ENCODE peak calls at places on chromosomes 3 and 15, in ten cellular contexts. One of them, this sample, is unnamed.

GRCh38 chr3:146469206-146470017 is at the start of gene PLSCR2:
- DNase-seq in breast epithelium: peak; percentile 41
- DNase-seq in Panc1: no peak
- DNase-seq in endothelial cell: peak; percentile 22
- DNase-seq in GM13977: peak; percentile 88
- DNase-seq in WTC11: peak; percentile 86
- DNase-seq in fibroblast of mammary gland: peak; percentile 35
- DNase-seq in AG09309: no peak
- DNase-seq in ovary: peak; percentile 68
- DNase-seq in epithelial cell of esophagus: peak; percentile 23
- DNase-seq in this sample: peak; percentile 8

GRCh38 chr15:93485922-93486327 is 396.9 kb upstream of the RGMA start:
- DNase-seq in Panc1: no peak
- DNase-seq in fibroblast of mammary gland: no peak
- DNase-seq in breast epithelium: peak; percentile 31
- DNase-seq in WTC11: no peak
- DNase-seq in endothelial cell: no peak
- DNase-seq in GM13977: no peak
- DNase-seq in ovary: peak; percentile 48
- DNase-seq in AG09309: no peak
- DNase-seq in epithelial cell of esophagus: no peak
- DNase-seq in this sample: peak; percentile 35

GRCh38 chr15:90006217-90007088 is 5.3 kb downstream of the ZNF710 start:
- DNase-seq in Panc1: no peak
- DNase-seq in AG09309: no peak
- DNase-seq in fibroblast of mammary gland: no peak
- DNase-seq in ovary: no peak
- DNase-seq in WTC11: no peak
- DNase-seq in breast epithelium: no peak
- DNase-seq in epithelial cell of esophagus: no peak
- DNase-seq in endothelial cell: no peak
- DNase-seq in GM13977: no peak
- DNase-seq in this sample: no peak

GRCh38 chr3:178318957-178319528 is 217.2 kb upstream of the KCNMB2 start:
- DNase-seq in epithelial cell of esophagus: no peak
- DNase-seq in GM13977: no peak
- DNase-seq in AG09309: no peak
- DNase-seq in breast epithelium: no peak
- DNase-seq in ovary: no peak
- DNase-seq in endothelial cell: no peak
- DNase-seq in WTC11: no peak
- DNase-seq in fibroblast of mammary gland: no peak
- DNase-seq in Panc1: no peak
- DNase-seq in this sample: no peak

GRCh38 chr15:58329781-58330467 is 101.9 kb upstream of the LIPC start:
- DNase-seq in breast epithelium: peak; percentile 56
- DNase-seq in WTC11: no peak
- DNase-seq in endothelial cell: no peak
- DNase-seq in AG09309: no peak
- DNase-seq in Panc1: no peak
- DNase-seq in GM13977: no peak
- DNase-seq in epithelial cell of esophagus: peak; percentile 69
- DNase-seq in ovary: no peak
- DNase-seq in fibroblast of mammary gland: peak; percentile 22
- DNase-seq in this sample: peak; percentile 35

GRCh38 chr15:42232606-42233005 is 24.5 kb upstream of the VPS39 start:
- DNase-seq in GM13977: no peak
- DNase-seq in epithelial cell of esophagus: no peak
- DNase-seq in ovary: no peak
- DNase-seq in AG09309: no peak
- DNase-seq in breast epithelium: no peak
- DNase-seq in WTC11: no peak
- DNase-seq in endothelial cell: no peak
- DNase-seq in Panc1: no peak
- DNase-seq in fibroblast of mammary gland: no peak
- DNase-seq in this sample: no peak

GRCh38 chr15:39998511-39998910 is 40.5 kb downstream of the SRP14 start:
- DNase-seq in WTC11: no peak
- DNase-seq in GM13977: no peak
- DNase-seq in epithelial cell of esophagus: no peak
- DNase-seq in fibroblast of mammary gland: no peak
- DNase-seq in breast epithelium: no peak
- DNase-seq in AG09309: no peak
- DNase-seq in Panc1: no peak
- DNase-seq in ovary: no peak
- DNase-seq in endothelial cell: no peak
- DNase-seq in this sample: no peak

GRCh38 chr3:171813897-171814460 is 3.7 kb upstream of the PLD1 start:
- DNase-seq in GM13977: peak; percentile 46
- DNase-seq in epithelial cell of esophagus: no peak
- DNase-seq in AG09309: no peak
- DNase-seq in ovary: no peak
- DNase-seq in fibroblast of mammary gland: peak; percentile 84
- DNase-seq in breast epithelium: no peak
- DNase-seq in endothelial cell: no peak
- DNase-seq in Panc1: no peak
- DNase-seq in WTC11: no peak
- DNase-seq in this sample: no peak

GRCh38 chr3:105647047-105647446 is 221.8 kb downstream of the CBLB start:
- DNase-seq in fibroblast of mammary gland: peak; percentile 94
- DNase-seq in AG09309: peak; percentile 77
- DNase-seq in WTC11: no peak
- DNase-seq in breast epithelium: no peak
- DNase-seq in endothelial cell: no peak
- DNase-seq in epithelial cell of esophagus: peak; percentile 95
- DNase-seq in ovary: no peak
- DNase-seq in Panc1: peak; percentile 43
- DNase-seq in GM13977: no peak
- DNase-seq in this sample: peak; percentile 96

GRCh38 chr15:44861439-44861910 is 95.0 kb upstream of the TERB2 start:
- DNase-seq in breast epithelium: no peak
- DNase-seq in WTC11: no peak
- DNase-seq in Panc1: no peak
- DNase-seq in AG09309: no peak
- DNase-seq in fibroblast of mammary gland: no peak
- DNase-seq in ovary: no peak
- DNase-seq in epithelial cell of esophagus: no peak
- DNase-seq in GM13977: no peak
- DNase-seq in endothelial cell: no peak
- DNase-seq in this sample: no peak

GRCh38 chr15:78182821-78183220 is 33.7 kb downstream of the IDH3A start:
- DNase-seq in AG09309: no peak
- DNase-seq in WTC11: no peak
- DNase-seq in GM13977: no peak
- DNase-seq in ovary: no peak
- DNase-seq in endothelial cell: no peak
- DNase-seq in epithelial cell of esophagus: peak; percentile 58
- DNase-seq in breast epithelium: no peak
- DNase-seq in Panc1: no peak
- DNase-seq in fibroblast of mammary gland: no peak
- DNase-seq in this sample: peak; percentile 68

DNA sequence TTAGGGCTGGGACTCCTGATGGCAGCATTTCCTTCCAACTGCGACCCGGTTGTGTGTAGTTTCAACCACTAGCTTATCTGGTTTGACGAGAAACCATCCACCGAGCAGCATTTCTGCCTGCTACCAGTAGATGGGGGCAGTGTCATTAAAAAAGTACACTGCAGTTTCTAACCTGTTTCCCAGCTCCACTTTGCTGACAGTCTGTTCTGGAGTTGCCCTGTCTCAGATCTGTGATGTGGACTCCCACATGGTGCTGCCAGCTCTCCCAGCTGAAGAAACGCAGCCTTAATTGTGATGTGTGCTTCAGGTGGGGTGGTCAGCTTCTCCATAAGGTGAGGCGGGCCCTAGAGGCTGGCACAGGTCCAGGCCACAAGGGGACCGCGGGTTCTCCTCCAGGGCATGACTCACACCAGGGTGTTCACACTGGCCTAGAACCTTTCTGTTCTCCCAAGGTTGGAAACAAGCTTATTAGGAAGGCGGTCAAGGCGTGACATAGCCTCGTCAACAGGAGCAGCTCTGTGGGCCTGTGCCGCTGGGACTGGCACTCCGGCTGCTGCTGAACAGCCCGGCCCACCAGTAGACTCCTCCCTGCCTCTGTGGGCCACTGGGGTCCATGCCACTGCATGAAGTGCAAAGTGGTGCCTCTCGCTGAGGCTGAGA is 2.9 kb upstream of the FAM43A start:
- DNase-seq in Panc1: peak; percentile 91
- DNase-seq in endothelial cell: peak; percentile 68
- DNase-seq in fibroblast of mammary gland: peak; percentile 87
- DNase-seq in GM13977: peak; percentile 85
- DNase-seq in breast epithelium: peak; percentile 89
- DNase-seq in ovary: peak; percentile 66
- DNase-seq in WTC11: peak; percentile 79
- DNase-seq in AG09309: peak; percentile 76
- DNase-seq in epithelial cell of esophagus: peak; percentile 94
- DNase-seq in this sample: peak; percentile 88
- TF ChIP-seq CTCF in Panc1: peak; percentile 95
- TF ChIP-seq CTCF in endothelial cell: peak; percentile 76
- TF ChIP-seq CTCF in fibroblast of mammary gland: peak; percentile 89
- TF ChIP-seq CTCF in GM13977: peak; percentile 81
- TF ChIP-seq CTCF in breast epithelium: peak; percentile 96
- TF ChIP-seq CTCF in ovary: peak; percentile 87
- TF ChIP-seq CTCF in WTC11: peak; percentile 62
- TF ChIP-seq CTCF in AG09309: peak; percentile 80
- TF ChIP-seq CTCF in epithelial cell of esophagus: peak; percentile 85
- TF ChIP-seq CTCF in this sample: peak; percentile 90

DNA sequence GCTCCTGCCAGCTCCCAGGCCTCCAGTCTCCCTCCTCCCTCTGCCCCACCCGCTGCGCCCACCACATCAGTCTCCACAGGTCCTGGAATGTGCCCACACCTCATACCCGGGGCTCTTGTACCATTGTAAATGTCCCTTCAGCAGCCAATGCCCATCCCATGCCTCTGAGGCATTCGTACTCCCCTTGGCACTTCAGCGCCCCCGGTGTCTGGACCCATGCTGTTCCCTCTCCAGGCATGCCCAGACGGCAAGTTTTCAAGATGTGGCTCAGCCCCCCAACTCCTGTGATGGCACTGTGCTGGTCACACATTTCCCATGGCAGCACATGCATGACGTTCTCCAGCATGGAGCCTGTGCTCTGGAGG is 13.3 kb downstream of the PLXND1 start:
- DNase-seq in fibroblast of mammary gland: no peak
- DNase-seq in epithelial cell of esophagus: no peak
- DNase-seq in AG09309: no peak
- DNase-seq in WTC11: no peak
- DNase-seq in breast epithelium: no peak
- DNase-seq in endothelial cell: no peak
- DNase-seq in ovary: no peak
- DNase-seq in GM13977: no peak
- DNase-seq in Panc1: no peak
- DNase-seq in this sample: no peak
- TF ChIP-seq CTCF in fibroblast of mammary gland: no peak
- TF ChIP-seq CTCF in epithelial cell of esophagus: no peak
- TF ChIP-seq CTCF in AG09309: peak; percentile 5
- TF ChIP-seq CTCF in WTC11: no peak
- TF ChIP-seq CTCF in breast epithelium: no peak
- TF ChIP-seq CTCF in endothelial cell: no peak
- TF ChIP-seq CTCF in ovary: no peak
- TF ChIP-seq CTCF in GM13977: no peak
- TF ChIP-seq CTCF in Panc1: no peak
- TF ChIP-seq CTCF in this sample: no peak

DNA sequence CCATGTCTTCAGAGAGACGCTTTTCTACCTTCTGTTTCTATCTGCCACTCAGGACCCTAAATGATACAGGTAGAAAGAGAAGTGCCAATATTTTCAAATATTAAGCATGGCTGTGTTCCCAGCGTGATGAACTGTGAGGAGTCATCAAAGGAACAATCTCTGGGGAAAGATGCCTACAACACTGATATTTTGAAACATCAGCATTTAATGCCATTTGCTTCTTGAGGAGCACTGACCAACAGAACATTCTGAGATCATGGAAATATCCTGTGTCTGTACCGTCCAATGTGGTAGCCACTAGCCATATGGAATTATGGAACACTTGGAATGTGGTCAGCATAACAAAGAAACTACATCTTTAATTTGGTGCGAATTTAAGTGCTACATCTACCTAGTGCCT is 117.9 kb upstream of the COL6A5 start:
- DNase-seq in GM13977: no peak
- DNase-seq in endothelial cell: no peak
- DNase-seq in breast epithelium: no peak
- DNase-seq in fibroblast of mammary gland: no peak
- DNase-seq in AG09309: no peak
- DNase-seq in Panc1: no peak
- DNase-seq in epithelial cell of esophagus: no peak
- DNase-seq in ovary: no peak
- DNase-seq in WTC11: no peak
- DNase-seq in this sample: no peak
- TF ChIP-seq CTCF in GM13977: no peak
- TF ChIP-seq CTCF in endothelial cell: no peak
- TF ChIP-seq CTCF in breast epithelium: no peak
- TF ChIP-seq CTCF in fibroblast of mammary gland: no peak
- TF ChIP-seq CTCF in AG09309: no peak
- TF ChIP-seq CTCF in Panc1: no peak
- TF ChIP-seq CTCF in epithelial cell of esophagus: no peak
- TF ChIP-seq CTCF in ovary: no peak
- TF ChIP-seq CTCF in WTC11: no peak
- TF ChIP-seq CTCF in this sample: no peak

DNA sequence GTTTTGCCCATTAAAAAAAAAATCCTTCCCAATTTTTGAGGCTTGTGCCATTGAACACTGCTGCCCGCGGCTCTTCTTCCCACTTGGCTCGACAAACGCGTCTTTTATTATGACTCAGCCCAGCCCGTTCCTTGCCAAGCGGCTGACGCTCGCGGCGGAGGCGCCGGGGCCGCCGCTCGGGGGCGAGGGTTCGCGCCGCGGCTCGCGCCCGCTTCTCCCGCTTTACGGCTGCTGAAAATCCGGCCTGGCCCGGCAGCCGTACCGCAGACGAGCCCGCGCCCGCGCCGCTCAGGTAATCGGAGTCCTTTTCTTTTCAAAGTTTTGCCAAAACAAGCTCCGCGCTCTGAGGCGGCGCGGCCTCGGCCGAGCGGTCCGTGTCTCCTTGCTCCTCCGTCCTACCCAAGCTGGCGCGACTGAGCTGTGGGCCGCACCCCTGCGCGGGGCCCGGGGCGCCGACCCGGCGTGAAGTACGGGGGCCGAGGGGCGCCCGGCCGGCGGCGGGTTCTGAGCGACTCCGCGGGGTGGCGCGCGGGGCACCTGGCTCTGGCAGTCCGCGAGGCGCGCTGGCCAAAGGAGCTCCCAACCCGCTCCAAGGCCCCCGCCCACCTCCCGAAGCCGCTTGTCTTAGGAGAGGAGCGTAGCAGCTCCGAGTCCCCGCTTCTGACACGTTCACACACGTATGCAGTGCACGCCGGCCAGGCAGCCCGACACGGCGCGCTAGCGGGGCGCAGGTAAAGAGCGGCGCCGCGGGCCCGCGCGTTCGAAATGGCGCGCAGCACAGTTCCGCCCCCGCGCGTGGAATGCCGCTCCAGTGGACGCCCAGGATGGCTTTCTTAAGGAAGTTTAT is 418.2 kb upstream of the NAALADL2 start:
- DNase-seq in epithelial cell of esophagus: peak; percentile 92
- DNase-seq in ovary: peak; percentile 92
- DNase-seq in fibroblast of mammary gland: peak; percentile 91
- DNase-seq in AG09309: peak; percentile 80
- DNase-seq in GM13977: peak; percentile 66
- DNase-seq in endothelial cell: peak; percentile 90
- DNase-seq in WTC11: peak; percentile 90
- DNase-seq in Panc1: peak; percentile 67
- DNase-seq in breast epithelium: peak; percentile 83
- DNase-seq in this sample: peak; percentile 79
- TF ChIP-seq CTCF in epithelial cell of esophagus: no peak
- TF ChIP-seq CTCF in ovary: peak; percentile 16
- TF ChIP-seq CTCF in fibroblast of mammary gland: no peak
- TF ChIP-seq CTCF in AG09309: no peak
- TF ChIP-seq CTCF in GM13977: peak; percentile 21
- TF ChIP-seq CTCF in endothelial cell: no peak
- TF ChIP-seq CTCF in WTC11: no peak
- TF ChIP-seq CTCF in Panc1: peak; percentile 75
- TF ChIP-seq CTCF in breast epithelium: peak; percentile 16
- TF ChIP-seq CTCF in this sample: no peak

GRCh38 chr15:94576889-94577533 is 345.6 kb downstream of the MCTP2 start:
- DNase-seq in GM13977: peak; percentile 9
- DNase-seq in ovary: no peak
- DNase-seq in AG09309: no peak
- DNase-seq in breast epithelium: no peak
- DNase-seq in fibroblast of mammary gland: peak; percentile 1
- DNase-seq in epithelial cell of esophagus: peak; percentile 58
- DNase-seq in endothelial cell: peak; percentile 54
- DNase-seq in Panc1: peak; percentile 33
- DNase-seq in WTC11: peak; percentile 62
- DNase-seq in this sample: peak; percentile 42
- TF ChIP-seq CTCF in GM13977: peak; percentile 81
- TF ChIP-seq CTCF in ovary: no peak
- TF ChIP-seq CTCF in AG09309: peak; percentile 11
- TF ChIP-seq CTCF in breast epithelium: no peak
- TF ChIP-seq CTCF in fibroblast of mammary gland: peak; percentile 29
- TF ChIP-seq CTCF in epithelial cell of esophagus: peak; percentile 86
- TF ChIP-seq CTCF in endothelial cell: peak; percentile 73
- TF ChIP-seq CTCF in Panc1: peak; percentile 73
- TF ChIP-seq CTCF in WTC11: peak; percentile 58
- TF ChIP-seq CTCF in this sample: peak; percentile 86

This sample was measured in bronchial epithelial cell.